ENCODE peak calls at places on chromosomes 7 and 10, in five cellular contexts. V is uterus, W is psoas muscle, M is tibial artery, F is neural progenitor cell. A is an unnamed sample.

GRCh38 chr10:105963450-105963849 is 1201.1 kb downstream of the SORCS1 start:
- DNase-seq in F (no peak), W (no peak), V (no peak), M (no peak), A (peak)

GRCh38 chr7:104156842-104157277 is 51.0 kb downstream of the ORC5 start:
- DNase-seq in V (no peak), F (peak), M (no peak), W (no peak), A (peak)

GRCh38 chr10:88004451-88004850 is 141.0 kb downstream of the PTEN start:
- DNase-seq in W (no peak), F (no peak), V (no peak), M (no peak), A (peak)

GRCh38 chr7:108600399-108600798 is 30.7 kb downstream of the DNAJB9 start:
- DNase-seq in F (no peak), W (no peak), V (no peak), M (no peak), A (no peak)

GRCh38 chr7:156640949-156641485 is 443 bp downstream of the RNF32 start:
- DNase-seq in V (peak), W (peak), F (no peak), M (no peak), A (peak)

GRCh38 chr10:83555264-83555663 is 584.0 kb upstream of the GHITM start:
- DNase-seq in W (no peak), F (no peak), V (no peak), M (no peak), A (no peak)

GRCh38 chr10:49387029-49387428 is 8.9 kb downstream of the DRGX start:
- DNase-seq in W (no peak), F (no peak), V (no peak), M (no peak), A (peak)

GRCh38 chr10:100656479-100656878 is 88.9 kb upstream of the PAX2 start:
- DNase-seq in M (no peak), W (no peak), F (peak), V (no peak), A (no peak)

GRCh38 chr7:22201182-22201880 is 155.6 kb downstream of the RAPGEF5 start:
- DNase-seq in M (no peak), W (no peak), F (no peak), V (no peak), A (no peak)

GRCh38 chr7:49976238-49976637 is 116.8 kb downstream of the ZPBP start:
- DNase-seq in M (no peak), W (no peak), F (no peak), V (no peak), A (no peak)

GRCh38 chr7:16465469-16466086 is at the start of gene SOSTDC1:
- DNase-seq in W (no peak), F (peak), V (no peak), M (no peak), A (no peak)
- H3K4me3 ChIP-seq in W (no peak), F (peak), V (no peak), M (peak), A (peak)

DNA sequence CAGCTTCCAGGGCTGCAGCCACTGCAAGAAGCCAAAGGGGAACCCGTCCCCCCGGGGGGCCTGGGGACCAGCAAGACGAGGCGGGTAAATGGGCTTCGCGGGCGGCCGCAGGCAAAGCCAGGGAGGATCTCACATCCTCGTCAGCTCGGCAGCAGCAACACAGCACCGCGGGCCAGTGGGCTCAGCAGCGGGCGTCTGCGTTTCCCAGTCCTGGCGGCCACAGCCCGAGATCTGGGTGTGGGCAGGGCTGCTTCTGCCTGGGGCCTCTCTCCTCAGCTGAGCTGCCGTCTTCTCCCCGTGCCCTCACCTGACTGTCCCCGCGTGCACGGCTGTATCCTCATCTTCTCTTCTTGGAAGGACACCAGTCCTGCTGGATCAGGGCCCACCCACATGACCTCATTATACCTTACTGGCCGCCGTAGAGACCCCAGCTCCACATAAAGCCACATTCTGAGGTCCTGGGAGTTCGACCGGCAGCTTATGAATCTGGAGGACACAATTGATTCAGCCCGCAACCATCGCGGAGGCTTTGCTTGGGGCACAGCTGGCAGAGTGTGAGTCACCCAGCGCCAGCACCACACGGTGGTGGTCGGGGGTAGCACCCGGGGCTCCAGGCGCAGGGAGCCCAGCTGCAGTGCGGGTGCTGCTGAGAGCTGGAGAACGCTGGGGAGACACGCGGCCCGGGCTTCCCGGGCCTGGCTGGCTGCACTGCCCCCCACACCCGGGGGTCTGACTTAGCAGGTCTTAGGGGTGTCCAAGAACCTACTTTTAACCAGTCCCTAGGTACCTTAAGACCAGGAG is 88.1 kb downstream of the PAXIP1 start:
- DNase-seq in W (no peak), M (no peak), V (no peak), F (no peak), A (no peak)
- TF ChIP-seq CTCF in W (no peak), M (no peak), V (no peak), F (peak), A (no peak)

DNA sequence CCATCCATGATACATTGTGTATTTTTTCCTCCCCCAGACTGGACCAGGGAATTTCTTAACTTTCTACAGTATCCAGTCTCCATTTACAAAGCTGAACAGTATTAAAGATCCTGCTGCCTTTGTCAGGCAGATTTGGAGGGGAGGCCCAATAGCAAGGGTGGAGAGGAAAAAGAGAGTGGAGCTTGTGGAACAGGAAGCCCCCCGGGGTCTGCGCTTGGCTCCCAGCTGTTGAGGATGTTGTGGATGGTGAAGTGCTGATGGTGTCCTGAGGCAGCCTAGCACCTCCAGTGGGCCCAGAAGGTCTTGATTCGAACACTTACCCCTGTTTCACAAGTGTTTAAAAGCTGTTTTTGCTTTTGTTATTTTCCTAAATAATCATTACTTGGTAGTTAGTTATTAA is 29.5 kb upstream of the MTPAP start:
- DNase-seq in W (no peak), M (no peak), V (no peak), F (no peak), A (no peak)
- H3K4me3 ChIP-seq in W (no peak), M (no peak), V (no peak), F (no peak), A (no peak)

GRCh38 chr7:79176859-79177477 is 276.5 kb downstream of the MAGI2 start:
- DNase-seq in M (no peak), V (no peak), W (no peak), F (peak), A (peak)
- TF ChIP-seq CTCF in M (peak), V (peak), W (peak), F (peak), A (peak)

GRCh38 chr10:44382131-44382858 is 2.6 kb downstream of the CXCL12 start:
- DNase-seq in M (peak), F (peak), V (no peak), W (no peak), A (no peak)

GRCh38 chr10:44384601-44385422 is at the start of gene CXCL12:
- DNase-seq in W (peak), V (peak), M (peak), F (peak), A (peak)

GRCh38 chr10:44380829-44381600 is 3.9 kb downstream of the CXCL12 start:
- DNase-seq in M (peak), F (no peak), W (no peak), V (peak), A (no peak)

GRCh38 chr10:44383749-44384600 is 922 bp downstream of the CXCL12 start:
- DNase-seq in F (peak), W (peak), V (peak), M (peak), A (peak)

DNA sequence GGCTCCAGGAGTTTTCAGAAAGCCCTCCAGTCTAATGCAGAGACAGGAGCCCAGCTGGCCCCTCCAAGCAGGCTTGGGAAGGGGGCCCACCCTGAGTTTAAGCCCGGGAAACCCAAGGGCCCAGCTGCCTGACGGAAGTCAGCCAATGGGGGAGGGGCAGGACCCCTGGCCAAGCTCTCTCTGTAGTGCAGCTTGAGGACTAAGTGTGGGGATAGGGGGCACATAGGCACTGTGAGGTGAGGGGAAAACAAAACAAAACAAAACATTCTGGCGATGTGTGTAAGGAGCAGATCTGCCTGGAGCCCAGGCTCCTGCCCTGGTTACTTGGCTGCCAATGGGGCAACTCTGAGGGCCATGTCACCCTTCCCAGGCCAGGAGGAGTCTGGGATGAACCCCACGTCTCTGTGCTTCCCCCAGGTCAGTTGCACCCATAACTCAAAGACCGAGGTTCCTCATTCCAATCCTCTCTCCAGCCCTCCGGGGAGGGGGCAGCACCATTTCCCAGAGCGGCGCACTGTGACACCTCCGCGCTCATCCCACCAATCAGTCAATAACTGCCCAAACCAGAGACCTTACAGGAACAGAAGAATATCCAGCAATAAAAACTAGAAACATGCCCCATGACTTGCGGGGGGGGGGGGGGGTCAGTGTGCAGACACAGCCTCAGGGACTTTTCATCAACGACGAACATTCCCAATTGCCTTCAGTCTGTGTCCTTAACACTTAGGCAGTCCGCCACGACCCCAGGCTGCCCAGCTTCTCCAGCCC is 1.7 kb downstream of the CXCL12 start:
- DNase-seq in F (peak), M (peak), W (no peak), V (peak), A (no peak)
- H3K4me3 ChIP-seq in F (peak), M (peak), W (peak), V (peak), A (peak)

DNA sequence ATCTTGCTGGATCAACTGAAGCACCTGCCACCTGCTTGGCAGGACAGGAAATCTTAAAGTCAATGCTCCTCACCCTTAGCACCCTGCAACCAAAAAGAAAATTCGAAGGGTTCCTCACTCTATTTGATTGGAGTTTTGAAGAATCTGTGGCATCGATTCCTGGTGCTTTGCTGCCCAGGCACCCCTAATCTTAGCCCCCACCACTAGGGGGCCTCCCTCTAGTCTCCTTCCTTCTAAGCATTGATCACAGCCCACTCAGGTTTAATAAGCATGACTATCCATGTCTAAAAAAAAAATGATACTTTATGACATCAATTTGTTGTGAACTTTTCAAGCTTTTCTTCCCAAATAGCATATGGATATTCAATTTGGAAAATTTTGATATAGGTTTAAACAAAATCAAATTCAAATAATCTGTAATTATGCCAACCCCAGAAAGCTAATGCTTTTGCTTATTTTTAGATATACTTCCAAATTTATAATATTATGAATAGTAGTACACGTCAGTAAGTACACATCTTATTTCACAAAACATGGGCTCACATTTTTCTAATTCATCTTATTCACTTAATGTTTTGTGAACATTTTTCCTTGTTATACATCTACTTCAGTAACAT is 45.3 kb downstream of the NRG3 start:
- DNase-seq in W (no peak), M (no peak), V (no peak), F (peak), A (no peak)
- TF ChIP-seq CTCF in W (no peak), M (no peak), V (no peak), F (peak), A (peak)

DNA sequence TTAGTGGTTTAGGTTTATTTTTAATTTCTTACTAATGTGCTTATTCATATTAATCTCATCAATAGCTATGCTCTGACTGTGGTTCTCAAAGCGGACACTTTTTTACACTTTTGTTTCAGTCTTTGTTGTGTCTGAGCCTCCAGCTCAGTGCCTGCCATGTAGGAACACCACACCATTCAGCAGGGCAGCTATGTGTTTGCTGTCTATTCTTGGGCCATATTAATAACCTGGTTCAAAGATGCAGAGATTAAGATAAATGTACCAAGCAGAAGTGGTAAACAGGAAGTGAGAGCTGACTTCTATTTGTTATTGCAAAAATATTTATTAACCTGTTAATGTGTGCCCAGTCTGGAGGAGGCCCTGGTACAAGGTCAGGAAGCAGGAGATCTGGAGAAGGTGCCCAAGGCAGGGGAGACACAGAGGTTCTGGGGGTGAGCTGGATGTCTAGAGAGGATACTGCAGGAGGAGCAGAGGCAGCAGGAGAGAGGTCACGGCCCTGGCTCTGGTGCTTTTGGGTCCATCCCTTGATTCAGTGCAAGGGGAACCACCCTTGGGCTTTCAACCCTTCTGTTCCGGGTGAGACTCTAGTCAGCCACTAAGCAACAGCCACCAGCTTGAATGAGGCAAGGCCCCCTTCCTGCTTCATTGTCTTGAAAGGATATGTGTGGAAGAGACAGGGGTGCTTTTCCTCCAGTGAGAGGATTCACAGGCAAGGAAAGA is 1.9 kb downstream of the TBXAS1 start:
- DNase-seq in M (no peak), V (no peak), W (no peak), F (no peak), A (no peak)
- H3K4me3 ChIP-seq in M (peak), V (no peak), W (peak), F (no peak), A (no peak)